ENCODE peak calls at places on chromosomes 4 and X, in ten cellular contexts. G is upper lobe of left lung, L is tibial nerve, I is ovary, K is right lobe of liver, Q is H54, J is heart left ventricle, Z is suprapubic skin, D is breast epithelium, A is A549. T is an unnamed sample.

GRCh38 chrX:19602866-19603620 is 87.7 kb upstream of the MAP3K15 start:
- DNase-seq in G (no peak), L (no peak), I (no peak), K (no peak), Q (peak), J (no peak), Z (no peak), D (no peak), A (peak), T (no peak)

GRCh38 chr4:82797591-82798081 is 960 bp downstream of the SCD5 start:
- DNase-seq in G (peak), L (no peak), I (peak), K (no peak), Q (no peak), J (no peak), Z (no peak), D (no peak), A (peak), T (peak)

GRCh38 chrX:80810365-80810978 is 795 bp upstream of the BRWD3 start:
- DNase-seq in G (no peak), L (no peak), I (no peak), K (no peak), Q (no peak), J (no peak), Z (no peak), D (no peak), A (peak), T (no peak)

GRCh38 chr4:154490589-154491340 is 834 bp downstream of the DCHS2 start:
- DNase-seq in G (peak), L (no peak), I (peak), K (no peak), Q (no peak), J (no peak), Z (no peak), D (no peak), A (no peak), T (no peak)

GRCh38 chrX:45747905-45748304 is 547.2 kb upstream of the DIPK2B start:
- DNase-seq in G (no peak), L (no peak), I (no peak), K (no peak), Q (no peak), J (no peak), Z (no peak), D (no peak), A (no peak), T (no peak)

GRCh38 chrX:108309144-108309543 is 129.1 kb downstream of the COL4A6 start:
- DNase-seq in G (no peak), L (no peak), I (no peak), K (no peak), Q (no peak), J (no peak), Z (no peak), D (no peak), A (peak), T (no peak)

GRCh38 chr4:7518871-7519637 is 84.3 kb upstream of the PSAPL1 start:
- DNase-seq in G (no peak), L (no peak), I (no peak), K (no peak), Q (no peak), J (peak), Z (no peak), D (no peak), A (no peak), T (no peak)

GRCh38 chr4:148649669-148650331 is 207.6 kb upstream of the NR3C2 start:
- DNase-seq in G (no peak), L (no peak), I (no peak), K (no peak), Q (peak), J (no peak), Z (no peak), D (no peak), A (no peak), T (no peak)

GRCh38 chrX:46686003-46686645 is 72.8 kb downstream of the SLC9A7 start:
- DNase-seq in G (no peak), L (peak), I (no peak), K (no peak), Q (no peak), J (no peak), Z (no peak), D (no peak), A (peak), T (peak)

GRCh38 chr4:104425003-104425402 is 69.7 kb downstream of the CXXC4 start:
- DNase-seq in G (no peak), L (no peak), I (no peak), K (no peak), Q (no peak), J (no peak), Z (no peak), D (no peak), A (no peak), T (peak)

GRCh38 chr4:155512812-155513211 is 136.0 kb upstream of the MAP9 start:
- DNase-seq in G (no peak), L (no peak), I (no peak), K (no peak), Q (no peak), J (no peak), Z (no peak), D (no peak), A (no peak), T (no peak)

GRCh38 chr4:37573566-37573965 is 112.6 kb downstream of the RELL1 start:
- DNase-seq in G (no peak), L (no peak), I (no peak), K (no peak), Q (no peak), J (no peak), Z (no peak), D (no peak), A (no peak), T (no peak)

GRCh38 chr4:38681283-38682066 is 17.5 kb downstream of the KLF3 start:
- DNase-seq in G (no peak), L (no peak), I (no peak), K (no peak), Q (no peak), J (no peak), Z (no peak), D (no peak), A (no peak), T (no peak)

GRCh38 chrX:150775569-150776350 is 82.6 kb downstream of the MTMR1 start:
- DNase-seq in G (no peak), L (no peak), I (no peak), K (no peak), Q (no peak), J (no peak), Z (no peak), D (no peak), A (no peak), T (no peak)

GRCh38 chrX:113929004-113929403 is 654.9 kb upstream of the HTR2C start:
- DNase-seq in G (no peak), L (no peak), I (no peak), K (no peak), Q (peak), J (no peak), Z (no peak), D (no peak), A (peak), T (peak)

DNA sequence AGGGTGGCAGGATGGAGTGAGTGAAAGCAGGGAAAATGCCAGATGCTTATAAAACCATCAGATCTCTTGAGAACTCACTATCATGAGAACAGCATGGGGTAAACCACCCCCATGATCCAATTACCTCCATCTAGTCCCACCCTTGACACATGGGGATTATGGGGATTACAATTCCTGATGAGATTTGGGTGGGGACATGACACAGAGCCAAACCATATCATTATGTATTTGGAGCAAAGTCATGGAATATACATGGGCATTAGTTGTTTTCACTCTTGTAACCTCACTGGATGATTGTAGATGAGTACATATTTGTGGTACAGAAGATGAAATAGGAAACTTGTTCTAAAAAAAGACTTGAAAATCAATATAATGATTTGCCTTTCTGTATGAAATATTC is 674.5 kb upstream of the BOD1L1 start:
- DNase-seq in G (no peak), L (no peak), I (no peak), K (no peak), Q (no peak), J (no peak), Z (no peak), D (no peak), A (no peak), T (no peak)
- TF ChIP-seq POLR2A in G (no peak), L (no peak), I (no peak), K (no peak), Q (no peak), J (no peak), Z (no peak), D (no peak), A (no peak), T (no peak)

DNA sequence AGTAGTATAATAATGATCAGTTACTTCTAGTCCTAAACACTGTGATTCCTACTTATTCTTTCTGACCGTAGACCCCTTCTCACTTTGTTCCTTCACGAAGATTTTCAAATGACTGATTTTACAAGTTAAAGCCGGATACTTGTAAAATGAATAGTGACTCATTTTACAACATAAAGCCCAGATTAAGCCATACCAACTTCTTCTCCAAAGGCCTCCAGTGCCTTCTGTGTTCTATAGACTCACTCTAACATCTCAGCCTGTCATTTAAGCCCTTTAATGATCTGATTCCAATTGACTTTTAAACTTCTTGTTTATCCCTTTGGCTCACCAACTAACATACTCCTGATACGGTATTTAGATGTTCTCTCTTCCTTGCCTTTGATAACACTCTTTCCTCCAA is 480.0 kb upstream of the HS3ST1 start:
- DNase-seq in G (no peak), L (no peak), I (no peak), K (no peak), Q (no peak), J (no peak), Z (no peak), D (no peak), A (no peak), T (no peak)
- TF ChIP-seq POLR2A in G (no peak), L (no peak), I (no peak), K (no peak), Q (no peak), J (no peak), Z (no peak), D (no peak), A (no peak), T (no peak)

GRCh38 chrX:155070038-155070437 is 898 bp downstream of the CMC4 start:
- DNase-seq in G (no peak), L (no peak), I (no peak), K (no peak), Q (no peak), J (no peak), Z (no peak), D (no peak), A (no peak), T (no peak)

GRCh38 chrX:155069414-155069813 is 1.5 kb downstream of the CMC4 start:
- DNase-seq in G (no peak), L (no peak), I (no peak), K (no peak), Q (no peak), J (no peak), Z (no peak), D (no peak), A (no peak), T (no peak)

GRCh38 chrX:155070663-155070974 is 317 bp downstream of the CMC4 start:
- DNase-seq in G (no peak), L (no peak), I (no peak), K (peak), Q (no peak), J (no peak), Z (no peak), D (no peak), A (no peak), T (no peak)

GRCh38 chrX:155071694-155072215 is 447 bp downstream of the BRCC3 start:
- DNase-seq in G (no peak), L (no peak), I (no peak), K (peak), Q (no peak), J (no peak), Z (no peak), D (no peak), A (no peak), T (no peak)

DNA sequence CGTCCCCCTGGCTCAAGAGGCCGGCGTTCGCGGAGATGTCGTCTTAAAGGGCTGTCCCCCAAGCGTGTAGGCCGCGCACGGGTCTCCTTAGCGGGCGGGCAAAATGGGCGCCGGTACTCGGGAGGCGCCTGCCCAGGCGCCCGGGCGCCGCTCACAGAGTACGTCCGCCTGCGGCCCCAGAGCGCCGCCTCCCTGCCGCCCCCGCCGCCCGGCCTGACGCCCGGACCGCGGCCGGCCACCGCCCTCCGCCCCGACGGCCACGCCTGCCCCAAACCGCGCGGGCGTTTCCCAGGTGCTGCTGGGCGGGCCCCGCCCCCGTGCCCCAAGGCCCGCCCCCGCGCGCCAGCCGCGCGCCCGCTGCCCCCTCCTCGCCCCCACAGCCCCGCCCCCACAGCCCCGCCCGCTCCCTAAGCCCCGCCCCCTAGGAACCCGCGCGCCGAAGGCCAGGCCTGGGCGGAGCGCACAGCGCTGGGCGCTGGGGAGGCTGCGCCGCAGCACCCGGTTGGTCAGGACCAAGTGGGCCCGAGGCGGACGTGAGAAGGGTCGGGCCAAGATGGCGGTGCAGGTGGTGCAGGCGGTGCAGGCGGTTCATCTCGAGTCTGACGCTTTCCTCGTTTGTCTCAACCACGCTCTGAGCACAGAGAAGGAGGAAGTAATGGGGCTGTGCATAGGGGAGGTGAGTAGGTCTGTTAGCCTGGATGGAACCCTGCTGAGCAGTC is at the start of the genes BRCC3, CMC4 and MTCP1:
- DNase-seq in G (peak), L (peak), I (peak), K (peak), Q (peak), J (peak), Z (peak), D (peak), A (peak), T (peak)
- TF ChIP-seq POLR2A in G (peak), L (peak), I (peak), K (peak), Q (peak), J (peak), Z (no peak), D (peak), A (peak), T (no peak)

DNA sequence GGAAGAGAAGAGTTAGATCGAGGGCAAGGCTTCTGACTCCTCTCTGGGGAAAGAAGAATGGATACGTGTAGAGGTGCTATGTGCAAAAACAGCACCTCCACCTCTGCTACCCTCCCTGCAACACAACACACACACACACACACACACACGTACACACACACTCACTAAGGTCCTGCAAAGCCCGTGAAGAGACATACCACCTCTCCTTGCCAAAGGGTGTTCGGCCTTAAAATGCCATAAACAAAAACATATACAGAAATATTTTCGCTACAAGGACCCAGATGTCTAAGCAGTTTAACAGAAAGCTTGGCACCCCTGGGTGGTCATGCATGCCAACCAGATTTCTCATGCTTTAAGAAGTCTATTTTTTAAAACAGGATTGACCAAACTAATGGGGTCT is 1.5 kb downstream of the TIFA start:
- DNase-seq in G (no peak), L (no peak), I (no peak), K (no peak), Q (no peak), J (no peak), Z (no peak), D (no peak), A (no peak), T (no peak)
- TF ChIP-seq POLR2A in G (no peak), L (no peak), I (no peak), K (no peak), Q (no peak), J (no peak), Z (no peak), D (no peak), A (no peak), T (no peak)

GRCh38 chrX:4243759-4244158 is 530.3 kb upstream of the PRKX start:
- DNase-seq in G (no peak), L (no peak), I (no peak), K (no peak), Q (no peak), J (no peak), Z (no peak), D (no peak), A (no peak), T (no peak)
- TF ChIP-seq POLR2A in G (no peak), L (no peak), I (no peak), K (no peak), Q (no peak), J (no peak), Z (no peak), D (no peak), A (no peak), T (no peak)

GRCh38 chrX:53223068-53223693 is 1.8 kb downstream of the KDM5C start:
- DNase-seq in G (no peak), L (no peak), I (no peak), K (no peak), Q (no peak), J (no peak), Z (no peak), D (no peak), A (peak), T (peak)

GRCh38 chrX:53223955-53224859 is 800 bp downstream of the KDM5C start:
- DNase-seq in G (peak), L (no peak), I (no peak), K (no peak), Q (peak), J (no peak), Z (no peak), D (no peak), A (peak), T (no peak)

GRCh38 chrX:53227224-53227765 is 2.3 kb upstream of the KDM5C start:
- DNase-seq in G (no peak), L (no peak), I (no peak), K (no peak), Q (no peak), J (no peak), Z (no peak), D (no peak), A (no peak), T (no peak)

GRCh38 chrX:53230116-53230515 is 5.1 kb upstream of the KDM5C start:
- DNase-seq in G (no peak), L (no peak), I (no peak), K (no peak), Q (no peak), J (no peak), Z (no peak), D (no peak), A (no peak), T (no peak)

DNA sequence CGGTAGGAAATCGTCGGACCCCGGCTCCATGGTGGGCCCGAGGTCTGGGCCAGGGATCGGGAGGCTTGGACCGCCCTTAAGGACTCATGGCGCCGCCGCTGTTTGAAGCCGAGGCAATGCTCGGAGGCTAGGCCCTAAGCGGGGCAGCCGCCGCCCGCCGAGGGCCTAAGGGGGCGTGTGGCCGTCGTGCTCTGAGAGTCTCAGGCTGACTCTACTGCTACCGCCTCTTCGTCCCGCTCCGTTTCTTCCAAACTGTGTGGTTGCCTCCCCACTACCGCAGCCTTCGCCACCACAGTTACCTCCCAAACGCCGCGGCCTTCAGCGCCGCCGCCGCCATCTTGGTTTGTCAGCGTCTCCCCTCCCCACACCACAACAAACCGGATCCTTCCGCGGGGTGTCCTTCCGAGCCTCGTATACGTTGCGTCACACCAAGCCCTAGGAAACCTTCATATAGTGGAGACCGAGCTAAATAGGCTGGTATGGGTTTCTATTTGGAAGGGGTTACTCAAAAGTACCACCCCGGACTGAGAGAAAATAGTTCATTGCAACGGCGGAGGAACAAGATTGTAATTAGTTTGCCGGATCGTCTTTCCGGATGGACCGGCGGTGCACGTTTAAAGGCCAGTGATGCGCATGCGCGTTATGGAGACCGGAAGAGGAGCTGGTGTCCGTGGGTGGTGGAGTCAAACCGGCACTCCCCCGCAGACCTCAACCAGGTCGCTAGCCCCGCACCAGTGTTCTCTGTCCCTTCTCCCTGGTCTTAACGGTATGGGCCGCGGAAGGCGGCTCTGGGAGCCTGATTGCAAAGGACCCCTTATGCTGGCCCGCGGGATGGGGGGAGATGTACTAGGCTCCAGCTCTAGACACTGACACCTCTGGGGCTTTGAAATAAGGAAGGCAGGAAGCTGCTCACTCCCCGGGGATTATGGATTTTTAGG is at the start of gene KDM5C:
- DNase-seq in G (peak), L (peak), I (peak), K (peak), Q (peak), J (peak), Z (peak), D (peak), A (peak), T (peak)
- TF ChIP-seq POLR2A in G (peak), L (peak), I (peak), K (peak), Q (peak), J (peak), Z (no peak), D (peak), A (peak), T (no peak)

DNA sequence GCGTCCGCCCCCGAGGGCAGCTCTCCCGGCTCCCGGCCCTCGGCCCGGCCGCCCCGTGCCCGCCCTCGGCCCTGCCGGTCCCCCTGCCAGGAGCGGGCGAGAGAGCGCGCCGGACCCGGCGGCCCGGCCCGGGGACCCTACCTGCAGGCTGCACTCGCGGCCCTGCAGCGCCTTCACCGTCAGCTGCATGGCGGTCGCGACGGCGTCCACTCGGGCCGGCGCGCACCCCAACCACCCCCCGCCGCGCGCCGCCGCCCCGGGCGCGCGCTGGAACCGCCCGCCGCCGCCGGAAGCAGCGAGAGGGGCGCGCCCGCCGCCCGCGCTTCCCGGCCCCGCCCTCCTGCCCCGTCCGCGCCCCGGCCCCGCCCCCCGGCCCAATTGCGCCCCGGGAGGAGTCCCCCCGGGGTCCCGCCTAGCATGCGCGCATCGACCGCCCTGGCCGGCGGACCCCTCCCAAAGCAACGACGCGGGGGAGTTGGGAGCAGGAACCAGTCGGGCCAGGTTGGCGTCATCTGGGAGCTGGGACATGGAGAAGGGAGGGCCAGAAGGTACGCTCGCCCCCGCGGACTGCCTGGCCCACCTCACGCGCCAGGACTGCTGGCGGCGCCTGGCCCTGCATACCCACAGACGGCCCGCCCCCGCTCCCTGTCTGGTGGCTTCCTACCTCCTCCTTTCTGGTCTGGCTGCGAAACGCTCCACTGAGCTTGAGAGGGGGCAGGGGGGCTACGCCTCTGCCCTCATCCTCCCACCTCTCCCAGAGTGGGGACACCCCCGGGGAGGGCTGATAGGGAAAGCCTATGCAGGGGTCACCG is at the start of gene UBL4A:
- DNase-seq in G (peak), L (no peak), I (peak), K (no peak), Q (peak), J (peak), Z (no peak), D (peak), A (peak), T (peak)
- TF ChIP-seq POLR2A in G (peak), L (peak), I (no peak), K (peak), Q (peak), J (no peak), Z (no peak), D (no peak), A (peak), T (no peak)